ENCODE peak calls at places on chromosomes 16 and 17, in eight cellular contexts. One of them, this sample, is unnamed.

GRCh38 chr17:35291802-35292201 is 48.9 kb downstream of the SLFN5 start:
- DNase-seq in fibroblast of the aortic adventitia: peak
- DNase-seq in hippocampal formation: no peak
- DNase-seq in activated naive CD4-positive, alpha-beta T cell: no peak
- DNase-seq in heart right ventricle: no peak
- DNase-seq in ELR: peak
- DNase-seq in CD8-positive, alpha-beta T cell: no peak
- DNase-seq in 8988T: no peak
- DNase-seq in this sample: peak

GRCh38 chr17:6101706-6102105 is 31.5 kb downstream of the WSCD1 start:
- DNase-seq in fibroblast of the aortic adventitia: no peak
- DNase-seq in hippocampal formation: no peak
- DNase-seq in activated naive CD4-positive, alpha-beta T cell: no peak
- DNase-seq in heart right ventricle: no peak
- DNase-seq in ELR: no peak
- DNase-seq in CD8-positive, alpha-beta T cell: no peak
- DNase-seq in 8988T: no peak
- DNase-seq in this sample: no peak

GRCh38 chr16:87736003-87736382 is 29.8 kb downstream of the KLHDC4 start:
- DNase-seq in fibroblast of the aortic adventitia: no peak
- DNase-seq in hippocampal formation: no peak
- DNase-seq in activated naive CD4-positive, alpha-beta T cell: no peak
- DNase-seq in heart right ventricle: no peak
- DNase-seq in ELR: no peak
- DNase-seq in CD8-positive, alpha-beta T cell: no peak
- DNase-seq in 8988T: no peak
- DNase-seq in this sample: no peak

GRCh38 chr17:64503341-64503740 is 2.7 kb downstream of the DDX5 start:
- DNase-seq in fibroblast of the aortic adventitia: no peak
- DNase-seq in hippocampal formation: no peak
- DNase-seq in activated naive CD4-positive, alpha-beta T cell: no peak
- DNase-seq in heart right ventricle: no peak
- DNase-seq in ELR: no peak
- DNase-seq in CD8-positive, alpha-beta T cell: no peak
- DNase-seq in 8988T: no peak
- DNase-seq in this sample: no peak

GRCh38 chr17:42518046-42518754 is 17.8 kb upstream of the NAGLU start:
- DNase-seq in fibroblast of the aortic adventitia: peak
- DNase-seq in hippocampal formation: no peak
- DNase-seq in activated naive CD4-positive, alpha-beta T cell: no peak
- DNase-seq in heart right ventricle: peak
- DNase-seq in ELR: peak
- DNase-seq in CD8-positive, alpha-beta T cell: no peak
- DNase-seq in 8988T: no peak
- DNase-seq in this sample: peak

GRCh38 chr17:14352139-14352538 is 51.3 kb downstream of the HS3ST3B1 start:
- DNase-seq in fibroblast of the aortic adventitia: no peak
- DNase-seq in hippocampal formation: no peak
- DNase-seq in activated naive CD4-positive, alpha-beta T cell: no peak
- DNase-seq in heart right ventricle: no peak
- DNase-seq in ELR: no peak
- DNase-seq in CD8-positive, alpha-beta T cell: no peak
- DNase-seq in 8988T: no peak
- DNase-seq in this sample: no peak

GRCh38 chr17:7558544-7559306 is at the start of gene TNFSF13:
- DNase-seq in fibroblast of the aortic adventitia: no peak
- DNase-seq in hippocampal formation: peak
- DNase-seq in activated naive CD4-positive, alpha-beta T cell: no peak
- DNase-seq in heart right ventricle: no peak
- DNase-seq in ELR: no peak
- DNase-seq in CD8-positive, alpha-beta T cell: no peak
- DNase-seq in 8988T: no peak
- DNase-seq in this sample: no peak

GRCh38 chr16:65634291-65634690 is 512.4 kb upstream of the CDH11 start:
- DNase-seq in fibroblast of the aortic adventitia: no peak
- DNase-seq in hippocampal formation: no peak
- DNase-seq in activated naive CD4-positive, alpha-beta T cell: no peak
- DNase-seq in heart right ventricle: no peak
- DNase-seq in ELR: no peak
- DNase-seq in CD8-positive, alpha-beta T cell: no peak
- DNase-seq in 8988T: no peak
- DNase-seq in this sample: no peak

GRCh38 chr17:41377546-41377945 is 4.6 kb downstream of the KRT34 start:
- DNase-seq in fibroblast of the aortic adventitia: no peak
- DNase-seq in hippocampal formation: no peak
- DNase-seq in activated naive CD4-positive, alpha-beta T cell: no peak
- DNase-seq in heart right ventricle: no peak
- DNase-seq in ELR: peak
- DNase-seq in CD8-positive, alpha-beta T cell: no peak
- DNase-seq in 8988T: no peak
- DNase-seq in this sample: no peak

GRCh38 chr16:47928008-47928407 is 227.8 kb downstream of the ABCC12 start:
- DNase-seq in fibroblast of the aortic adventitia: no peak
- DNase-seq in hippocampal formation: no peak
- DNase-seq in activated naive CD4-positive, alpha-beta T cell: no peak
- DNase-seq in heart right ventricle: no peak
- DNase-seq in ELR: peak
- DNase-seq in CD8-positive, alpha-beta T cell: no peak
- DNase-seq in 8988T: no peak
- DNase-seq in this sample: no peak

GRCh38 chr17:7822126-7822525 is 11.9 kb upstream of the KDM6B start:
- DNase-seq in fibroblast of the aortic adventitia: no peak
- DNase-seq in hippocampal formation: no peak
- DNase-seq in activated naive CD4-positive, alpha-beta T cell: no peak
- DNase-seq in heart right ventricle: no peak
- DNase-seq in ELR: no peak
- DNase-seq in CD8-positive, alpha-beta T cell: no peak
- DNase-seq in 8988T: no peak
- DNase-seq in this sample: no peak

GRCh38 chr17:19482571-19482970 is 51.1 kb upstream of the SLC47A1 start:
- DNase-seq in fibroblast of the aortic adventitia: peak
- DNase-seq in hippocampal formation: no peak
- DNase-seq in activated naive CD4-positive, alpha-beta T cell: no peak
- DNase-seq in heart right ventricle: no peak
- DNase-seq in ELR: peak
- DNase-seq in CD8-positive, alpha-beta T cell: no peak
- DNase-seq in 8988T: no peak
- DNase-seq in this sample: no peak

GRCh38 chr16:88938933-88939813 is 37.8 kb downstream of the CBFA2T3 start:
- DNase-seq in fibroblast of the aortic adventitia: no peak
- DNase-seq in hippocampal formation: no peak
- DNase-seq in activated naive CD4-positive, alpha-beta T cell: no peak
- DNase-seq in heart right ventricle: peak
- DNase-seq in ELR: no peak
- DNase-seq in CD8-positive, alpha-beta T cell: no peak
- DNase-seq in 8988T: no peak
- DNase-seq in this sample: no peak

GRCh38 chr17:59695943-59696681 is 11.1 kb downstream of the PTRH2 start:
- DNase-seq in fibroblast of the aortic adventitia: peak
- DNase-seq in hippocampal formation: no peak
- DNase-seq in activated naive CD4-positive, alpha-beta T cell: no peak
- DNase-seq in heart right ventricle: no peak
- DNase-seq in ELR: no peak
- DNase-seq in CD8-positive, alpha-beta T cell: no peak
- DNase-seq in 8988T: no peak
- DNase-seq in this sample: no peak

GRCh38 chr17:59105852-59106462 is 723 bp downstream of the TRIM37 start:
- DNase-seq in fibroblast of the aortic adventitia: peak
- DNase-seq in hippocampal formation: peak
- DNase-seq in activated naive CD4-positive, alpha-beta T cell: peak
- DNase-seq in heart right ventricle: peak
- DNase-seq in ELR: peak
- DNase-seq in CD8-positive, alpha-beta T cell: peak
- DNase-seq in 8988T: no peak
- DNase-seq in this sample: peak

GRCh38 chr16:82653550-82654511 is 27.1 kb downstream of the CDH13 start:
- DNase-seq in fibroblast of the aortic adventitia: peak
- DNase-seq in hippocampal formation: no peak
- DNase-seq in activated naive CD4-positive, alpha-beta T cell: no peak
- DNase-seq in heart right ventricle: no peak
- DNase-seq in ELR: peak
- DNase-seq in CD8-positive, alpha-beta T cell: peak
- DNase-seq in 8988T: no peak
- DNase-seq in this sample: peak

GRCh38 chr17:1414001-1414574 is 14.1 kb upstream of the YWHAE start:
- DNase-seq in fibroblast of the aortic adventitia: no peak
- DNase-seq in hippocampal formation: no peak
- DNase-seq in activated naive CD4-positive, alpha-beta T cell: no peak
- DNase-seq in heart right ventricle: no peak
- DNase-seq in ELR: no peak
- DNase-seq in CD8-positive, alpha-beta T cell: no peak
- DNase-seq in 8988T: no peak
- DNase-seq in this sample: no peak